ENCODE peak calls at places on chromosomes 11 and 22, in four cellular contexts. U is HepG2, K is H1, O is GM12878. J is an unnamed sample.

GRCh38 chr22:44088976-44089570 is 65.0 kb downstream of the PARVB start:
- DNase-seq in U (no peak), K (no peak), O (no peak), J (no peak)

GRCh38 chr11:6606471-6607189 is 3.1 kb downstream of the ILK start:
- DNase-seq in U (peak), K (peak), O (no peak), J (peak)

GRCh38 chr11:119094816-119095065 is 6.9 kb downstream of the DPAGT1 start:
- DNase-seq in U (peak), K (no peak), O (no peak), J (peak)

GRCh38 chr22:35476341-35476740 is 64.3 kb upstream of the RASD2 start:
- DNase-seq in U (no peak), K (no peak), O (no peak), J (no peak)

GRCh38 chr11:62419560-62420342 is 918 bp downstream of the SCGB1A1 start:
- DNase-seq in U (no peak), K (no peak), O (no peak), J (no peak)

GRCh38 chr22:31646186-31647019 is 15.6 kb downstream of the PISD start:
- DNase-seq in U (peak), K (no peak), O (no peak), J (no peak)

GRCh38 chr11:130180491-130180890 is 20.9 kb downstream of the ST14 start:
- DNase-seq in U (no peak), K (no peak), O (no peak), J (no peak)

GRCh38 chr22:23754220-23754919 is at the start of gene VPREB3:
- DNase-seq in U (no peak), K (no peak), O (no peak), J (no peak)

GRCh38 chr22:49865156-49865555 is 11.5 kb downstream of the ZBED4 start:
- DNase-seq in U (no peak), K (no peak), O (no peak), J (no peak)

GRCh38 chr11:93529707-93530467 is 13.3 kb downstream of the SMCO4 start:
- DNase-seq in U (peak), K (no peak), O (no peak), J (no peak)
- TF ChIP-seq SUZ12 in U (no peak), K (no peak), O (no peak), J (no peak)

GRCh38 chr11:96105197-96105895 is 181.4 kb upstream of the MTMR2 start:
- DNase-seq in U (peak), K (no peak), O (no peak), J (no peak)
- TF ChIP-seq YY1 in U (no peak), K (no peak), O (no peak), J (no peak)

GRCh38 chr11:122045181-122045586 is 70.8 kb downstream of the BLID start:
- DNase-seq in U (no peak), K (no peak), O (no peak), J (no peak)
- TF ChIP-seq ZNF274 in U (no peak), K (no peak), O (no peak), J (no peak)

DNA sequence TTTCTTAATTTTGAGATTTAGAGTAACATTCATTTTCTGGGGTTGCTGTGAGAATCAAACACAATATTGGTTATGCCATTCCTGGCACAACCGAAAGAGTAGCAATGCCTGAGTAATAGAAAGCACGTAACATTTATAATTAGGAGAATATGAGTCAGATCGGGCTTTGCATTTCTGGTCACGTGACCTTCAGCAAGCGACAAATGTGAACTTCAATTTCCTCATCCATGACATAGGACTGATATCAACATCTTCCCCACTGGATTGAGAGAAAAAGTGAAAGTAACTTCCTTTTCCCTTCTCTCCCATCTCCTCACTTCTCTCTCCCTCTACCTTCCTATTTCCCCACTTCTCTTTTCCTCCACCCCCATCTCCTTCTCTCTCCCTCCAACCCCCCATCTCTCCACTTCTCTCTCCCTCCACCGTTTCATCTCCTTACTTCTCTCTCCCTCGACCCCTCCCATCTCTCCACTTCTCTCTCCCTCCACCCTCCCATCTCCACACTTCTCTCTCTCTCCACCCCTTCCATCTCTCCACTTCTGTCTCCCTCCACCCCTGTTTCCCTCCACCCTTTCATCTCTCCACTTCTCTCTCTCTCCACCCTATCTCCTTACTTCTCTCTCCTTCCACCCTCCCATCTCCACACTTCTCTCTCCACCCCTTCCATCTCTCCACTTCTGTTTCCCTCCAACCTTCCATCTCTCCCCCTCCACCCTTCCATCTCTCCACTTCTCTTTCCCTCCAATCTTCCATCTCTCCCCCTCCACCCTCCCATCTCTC is 33.5 kb upstream of the CAT start:
- DNase-seq in U (no peak), K (no peak), O (peak), J (no peak)
- TF ChIP-seq SUZ12 in U (no peak), K (no peak), O (no peak), J (no peak)

DNA sequence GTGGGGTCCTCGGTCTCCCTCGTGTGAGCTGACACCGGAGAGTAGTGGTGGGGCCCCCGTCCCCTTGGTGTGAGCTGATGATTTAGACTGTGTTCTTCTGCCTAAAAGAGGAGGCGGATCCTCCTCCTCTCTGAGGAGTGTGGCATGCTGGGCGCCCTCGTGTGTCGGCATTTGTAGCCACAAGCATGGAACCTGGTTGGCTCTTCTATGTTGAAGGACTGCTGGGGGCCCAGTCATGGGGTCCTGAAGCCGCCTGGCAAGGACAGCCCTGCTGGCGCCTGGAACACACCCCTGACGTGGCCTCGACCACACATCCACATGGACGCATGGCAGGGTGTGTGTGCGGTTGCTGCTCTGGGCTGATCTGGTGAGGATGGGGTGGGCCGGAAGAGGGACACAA is 50.2 kb downstream of the AP2A2 start:
- DNase-seq in U (peak), K (peak), O (no peak), J (peak)
- TF ChIP-seq YY1 in U (no peak), K (no peak), O (no peak), J (no peak)

DNA sequence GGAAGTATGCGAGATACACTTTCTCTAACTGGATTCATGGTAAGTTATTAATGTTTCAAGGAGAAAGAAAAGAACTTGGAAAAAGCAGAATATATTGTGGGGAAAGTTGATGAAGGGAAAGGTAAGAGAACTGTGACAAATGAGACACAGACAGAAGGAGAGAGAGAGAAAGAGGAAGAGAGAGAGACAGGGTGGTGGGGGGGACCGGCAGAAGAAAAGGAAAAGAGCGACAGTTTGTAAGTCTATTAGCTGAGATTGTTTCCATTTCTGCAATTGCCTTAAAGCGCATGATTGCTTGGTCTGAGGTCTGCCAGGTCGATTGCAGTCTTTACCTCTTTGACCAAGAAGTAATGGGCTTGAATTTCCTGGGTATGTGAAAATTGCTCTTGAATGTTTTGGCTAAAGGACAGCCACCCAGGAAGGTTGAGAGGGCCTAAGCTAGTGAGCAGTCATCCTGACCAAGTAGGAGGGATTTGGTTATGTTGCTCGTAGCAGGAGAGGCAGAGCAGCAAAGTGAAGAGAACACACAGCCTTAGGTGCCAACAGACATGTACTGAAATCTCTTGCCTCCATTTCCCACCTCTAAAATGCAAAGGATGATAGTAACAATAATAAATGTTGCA is 23.6 kb upstream of the TMA7B start:
- DNase-seq in U (no peak), K (no peak), O (no peak), J (no peak)
- TF ChIP-seq ZNF274 in U (no peak), K (no peak), O (no peak), J (no peak)

DNA sequence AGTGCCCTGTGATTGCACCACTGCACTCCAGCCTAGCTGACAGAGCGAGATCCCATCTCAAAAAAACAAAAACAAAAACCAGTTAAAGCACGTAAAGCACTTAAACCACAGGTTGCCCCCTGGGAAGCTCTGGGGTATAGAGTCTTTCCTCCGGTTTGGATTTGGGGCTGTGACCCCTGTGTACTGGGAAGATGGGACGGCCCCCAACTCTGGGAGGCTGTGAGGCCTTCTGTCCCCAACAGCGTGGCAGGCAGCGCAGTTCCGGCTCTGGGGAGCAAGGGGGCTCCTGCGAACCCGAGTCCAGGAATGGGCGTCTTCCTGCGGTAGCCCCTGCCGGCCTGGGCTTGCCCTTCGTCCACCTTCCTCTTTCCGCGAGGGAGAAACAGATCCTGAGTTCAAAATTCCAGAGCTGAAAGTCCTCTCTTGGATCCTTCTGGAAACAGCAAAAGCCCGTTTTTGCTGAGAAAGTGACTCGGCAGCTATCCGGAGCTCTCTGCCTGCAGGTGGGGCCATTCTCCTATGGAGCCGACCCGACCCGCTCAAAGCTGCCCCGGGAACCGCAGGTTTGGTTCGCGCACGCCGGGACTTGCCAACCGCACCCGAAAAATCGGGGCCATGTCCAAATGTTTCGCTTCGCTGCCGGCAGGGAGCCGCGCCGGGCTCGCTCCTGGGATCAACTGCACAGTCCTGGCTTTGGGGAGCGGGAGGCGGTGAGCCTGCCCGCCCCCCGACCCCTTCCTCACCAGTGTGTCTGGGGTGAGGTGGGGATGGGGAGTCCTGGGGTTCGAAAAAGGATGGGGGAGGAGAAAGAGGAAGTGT is 36.3 kb upstream of the POLA2 start:
- DNase-seq in U (peak), K (no peak), O (no peak), J (peak)
- TF ChIP-seq SUZ12 in U (no peak), K (no peak), O (no peak), J (no peak)